ENCODE peak calls at places on chromosomes 11 and 22, in nine cellular contexts. One of them, this sample, is unnamed. For H3K27me3, the result is how much of the 10 kb centered on the place peaks cover.

GRCh38 chr22:44304354-44304753 is 8.4 kb downstream of the SHISAL1 start:
- DNase-seq in H9: no peak
- DNase-seq in tibial nerve: no peak
- DNase-seq in spleen: no peak
- DNase-seq in AG04450: no peak
- DNase-seq in adrenal gland: peak
- DNase-seq in CD4-positive, alpha-beta T cell: no peak
- DNase-seq in stomach: no peak
- DNase-seq in hepatocyte: no peak
- DNase-seq in this sample: no peak

GRCh38 chr11:1403721-1404460 is 14.2 kb downstream of the BRSK2 start:
- DNase-seq in tibial nerve: no peak
- DNase-seq in spleen: no peak
- DNase-seq in adrenal gland: no peak
- DNase-seq in CD4-positive, alpha-beta T cell: no peak
- DNase-seq in AG04450: no peak
- DNase-seq in H9: no peak
- DNase-seq in stomach: no peak
- DNase-seq in hepatocyte: no peak
- DNase-seq in this sample: no peak

GRCh38 chr11:16511109-16511806 is 154.9 kb upstream of the SOX6 start:
- DNase-seq in H9: no peak
- DNase-seq in CD4-positive, alpha-beta T cell: no peak
- DNase-seq in tibial nerve: no peak
- DNase-seq in adrenal gland: no peak
- DNase-seq in spleen: no peak
- DNase-seq in AG04450: peak
- DNase-seq in stomach: no peak
- DNase-seq in hepatocyte: peak
- DNase-seq in this sample: no peak

GRCh38 chr11:44623321-44623715 is 57.9 kb downstream of the CD82 start:
- DNase-seq in tibial nerve: no peak
- DNase-seq in spleen: peak
- DNase-seq in adrenal gland: no peak
- DNase-seq in hepatocyte: no peak
- DNase-seq in stomach: peak
- DNase-seq in AG04450: no peak
- DNase-seq in CD4-positive, alpha-beta T cell: no peak
- DNase-seq in H9: peak
- DNase-seq in this sample: peak

GRCh38 chr22:31676700-31677099 is 14.7 kb upstream of the PISD start:
- DNase-seq in CD4-positive, alpha-beta T cell: peak
- DNase-seq in tibial nerve: peak
- DNase-seq in hepatocyte: peak
- DNase-seq in stomach: peak
- DNase-seq in AG04450: peak
- DNase-seq in H9: peak
- DNase-seq in spleen: peak
- DNase-seq in adrenal gland: peak
- DNase-seq in this sample: peak

GRCh38 chr11:35714882-35715612 is 52.5 kb downstream of the TRIM44 start:
- DNase-seq in AG04450: no peak
- DNase-seq in hepatocyte: peak
- DNase-seq in H9: no peak
- DNase-seq in CD4-positive, alpha-beta T cell: no peak
- DNase-seq in spleen: no peak
- DNase-seq in adrenal gland: no peak
- DNase-seq in stomach: no peak
- DNase-seq in tibial nerve: no peak
- DNase-seq in this sample: no peak

GRCh38 chr11:47724041-47724729 is 9.0 kb upstream of the AGBL2 start:
- DNase-seq in AG04450: peak
- DNase-seq in stomach: no peak
- DNase-seq in CD4-positive, alpha-beta T cell: no peak
- DNase-seq in adrenal gland: peak
- DNase-seq in tibial nerve: no peak
- DNase-seq in H9: no peak
- DNase-seq in hepatocyte: peak
- DNase-seq in spleen: no peak
- DNase-seq in this sample: peak

GRCh38 chr11:33448461-33449130 is 191.4 kb downstream of the HIPK3 start:
- DNase-seq in CD4-positive, alpha-beta T cell: no peak
- DNase-seq in adrenal gland: no peak
- DNase-seq in H9: no peak
- DNase-seq in tibial nerve: no peak
- DNase-seq in hepatocyte: no peak
- DNase-seq in AG04450: no peak
- DNase-seq in stomach: no peak
- DNase-seq in spleen: no peak
- DNase-seq in this sample: no peak

GRCh38 chr22:46612904-46613605 is 7.1 kb upstream of the GRAMD4 start:
- DNase-seq in AG04450: no peak
- DNase-seq in spleen: peak
- DNase-seq in adrenal gland: peak
- DNase-seq in CD4-positive, alpha-beta T cell: no peak
- DNase-seq in hepatocyte: no peak
- DNase-seq in tibial nerve: no peak
- DNase-seq in stomach: no peak
- DNase-seq in H9: no peak
- DNase-seq in this sample: no peak

GRCh38 chr11:9219572-9219971 is 45.6 kb downstream of the DENND5A start:
- DNase-seq in tibial nerve: no peak
- DNase-seq in stomach: no peak
- DNase-seq in CD4-positive, alpha-beta T cell: no peak
- DNase-seq in spleen: no peak
- DNase-seq in H9: no peak
- DNase-seq in adrenal gland: no peak
- DNase-seq in AG04450: peak
- DNase-seq in hepatocyte: no peak
- DNase-seq in this sample: peak

GRCh38 chr11:29282088-29282487 is 734.7 kb downstream of the KCNA4 start:
- DNase-seq in adrenal gland: peak
- DNase-seq in AG04450: peak
- DNase-seq in H9: no peak
- DNase-seq in hepatocyte: peak
- DNase-seq in tibial nerve: no peak
- DNase-seq in CD4-positive, alpha-beta T cell: no peak
- DNase-seq in spleen: no peak
- DNase-seq in stomach: no peak
- DNase-seq in this sample: no peak

GRCh38 chr11:396948-397548 is 3.0 kb downstream of the PKP3 start:
- DNase-seq in hepatocyte: no peak
- DNase-seq in tibial nerve: no peak
- DNase-seq in AG04450: no peak
- DNase-seq in spleen: peak
- DNase-seq in stomach: no peak
- DNase-seq in CD4-positive, alpha-beta T cell: no peak
- DNase-seq in adrenal gland: peak
- DNase-seq in H9: no peak
- DNase-seq in this sample: no peak

GRCh38 chr11:41659990-41660389 is 200.5 kb upstream of the LRRC4C start:
- DNase-seq in spleen: no peak
- DNase-seq in AG04450: no peak
- DNase-seq in tibial nerve: no peak
- DNase-seq in adrenal gland: no peak
- DNase-seq in hepatocyte: no peak
- DNase-seq in CD4-positive, alpha-beta T cell: no peak
- DNase-seq in stomach: no peak
- DNase-seq in H9: no peak
- DNase-seq in this sample: no peak

GRCh38 chr11:79274636-79275315 is 166.1 kb downstream of the TENM4 start:
- DNase-seq in spleen: no peak
- DNase-seq in hepatocyte: no peak
- DNase-seq in tibial nerve: no peak
- DNase-seq in adrenal gland: no peak
- DNase-seq in stomach: no peak
- DNase-seq in AG04450: peak
- DNase-seq in H9: no peak
- DNase-seq in CD4-positive, alpha-beta T cell: no peak
- DNase-seq in this sample: no peak

GRCh38 chr11:108916290-108916689 is 251.4 kb downstream of the DDX10 start:
- DNase-seq in H9: no peak
- DNase-seq in spleen: no peak
- DNase-seq in stomach: no peak
- DNase-seq in adrenal gland: no peak
- DNase-seq in tibial nerve: no peak
- DNase-seq in hepatocyte: no peak
- DNase-seq in AG04450: no peak
- DNase-seq in CD4-positive, alpha-beta T cell: no peak
- DNase-seq in this sample: no peak

GRCh38 chr22:37255558-37256006 is 11.5 kb upstream of the RAC2 start:
- DNase-seq in spleen: no peak
- DNase-seq in tibial nerve: no peak
- DNase-seq in CD4-positive, alpha-beta T cell: no peak
- DNase-seq in stomach: no peak
- DNase-seq in AG04450: no peak
- DNase-seq in hepatocyte: no peak
- DNase-seq in H9: no peak
- DNase-seq in adrenal gland: no peak
- DNase-seq in this sample: no peak

GRCh38 chr22:37254206-37254866 is 10.3 kb upstream of the RAC2 start:
- DNase-seq in stomach: no peak
- DNase-seq in AG04450: peak
- DNase-seq in spleen: peak
- DNase-seq in CD4-positive, alpha-beta T cell: no peak
- DNase-seq in tibial nerve: no peak
- DNase-seq in adrenal gland: no peak
- DNase-seq in hepatocyte: no peak
- DNase-seq in H9: no peak
- DNase-seq in this sample: no peak

GRCh38 chr22:37256075-37256726 is 12.1 kb upstream of the RAC2 start:
- DNase-seq in AG04450: no peak
- DNase-seq in adrenal gland: no peak
- DNase-seq in spleen: peak
- DNase-seq in stomach: no peak
- DNase-seq in hepatocyte: no peak
- DNase-seq in tibial nerve: no peak
- DNase-seq in CD4-positive, alpha-beta T cell: no peak
- DNase-seq in H9: peak
- DNase-seq in this sample: no peak

GRCh38 chr22:37254867-37255233 is 10.8 kb upstream of the RAC2 start:
- DNase-seq in adrenal gland: no peak
- DNase-seq in spleen: no peak
- DNase-seq in AG04450: no peak
- DNase-seq in tibial nerve: no peak
- DNase-seq in H9: no peak
- DNase-seq in CD4-positive, alpha-beta T cell: no peak
- DNase-seq in stomach: no peak
- DNase-seq in hepatocyte: no peak
- DNase-seq in this sample: no peak

GRCh38 chr22:37253164-37253660 is 9.1 kb upstream of the RAC2 start:
- DNase-seq in tibial nerve: no peak
- DNase-seq in hepatocyte: no peak
- DNase-seq in spleen: no peak
- DNase-seq in AG04450: no peak
- DNase-seq in H9: no peak
- DNase-seq in stomach: no peak
- DNase-seq in adrenal gland: no peak
- DNase-seq in CD4-positive, alpha-beta T cell: no peak
- DNase-seq in this sample: no peak
- TF ChIP-seq CTCF in tibial nerve: no peak
- TF ChIP-seq CTCF in hepatocyte: no peak
- TF ChIP-seq CTCF in spleen: no peak
- TF ChIP-seq CTCF in AG04450: no peak
- TF ChIP-seq CTCF in H9: peak
- TF ChIP-seq CTCF in stomach: no peak
- TF ChIP-seq CTCF in adrenal gland: no peak
- TF ChIP-seq CTCF in CD4-positive, alpha-beta T cell: no peak
- TF ChIP-seq CTCF in this sample: no peak

GRCh38 chr11:115963170-115963569 is 459.0 kb upstream of the CADM1 start:
- DNase-seq in spleen: no peak
- DNase-seq in adrenal gland: no peak
- DNase-seq in AG04450: no peak
- DNase-seq in CD4-positive, alpha-beta T cell: no peak
- DNase-seq in tibial nerve: no peak
- DNase-seq in H9: no peak
- DNase-seq in stomach: no peak
- DNase-seq in hepatocyte: no peak
- DNase-seq in this sample: no peak
- H3K27me3 ChIP-seq in spleen: under half
- H3K27me3 ChIP-seq in adrenal gland: under half
- H3K27me3 ChIP-seq in AG04450: under half
- H3K27me3 ChIP-seq in CD4-positive, alpha-beta T cell: under half
- H3K27me3 ChIP-seq in tibial nerve: under half
- H3K27me3 ChIP-seq in H9: under half
- H3K27me3 ChIP-seq in stomach: under half
- H3K27me3 ChIP-seq in hepatocyte: under half
- H3K27me3 ChIP-seq in this sample: under half

GRCh38 chr22:48576333-48577013 is 1251.2 kb downstream of the BRD1 start:
- DNase-seq in CD4-positive, alpha-beta T cell: no peak
- DNase-seq in AG04450: no peak
- DNase-seq in adrenal gland: no peak
- DNase-seq in hepatocyte: peak
- DNase-seq in spleen: no peak
- DNase-seq in stomach: no peak
- DNase-seq in tibial nerve: no peak
- DNase-seq in H9: peak
- DNase-seq in this sample: no peak

GRCh38 chr22:48572951-48573350 is 1254.7 kb downstream of the BRD1 start:
- DNase-seq in adrenal gland: no peak
- DNase-seq in tibial nerve: no peak
- DNase-seq in stomach: no peak
- DNase-seq in H9: no peak
- DNase-seq in AG04450: no peak
- DNase-seq in CD4-positive, alpha-beta T cell: no peak
- DNase-seq in spleen: no peak
- DNase-seq in hepatocyte: no peak
- DNase-seq in this sample: no peak

GRCh38 chr22:48575567-48576332 is 1251.9 kb downstream of the BRD1 start:
- DNase-seq in spleen: no peak
- DNase-seq in H9: no peak
- DNase-seq in CD4-positive, alpha-beta T cell: no peak
- DNase-seq in tibial nerve: no peak
- DNase-seq in hepatocyte: peak
- DNase-seq in AG04450: no peak
- DNase-seq in adrenal gland: no peak
- DNase-seq in stomach: no peak
- DNase-seq in this sample: no peak

GRCh38 chr22:48573766-48574165 is 1253.9 kb downstream of the BRD1 start:
- DNase-seq in adrenal gland: no peak
- DNase-seq in hepatocyte: no peak
- DNase-seq in CD4-positive, alpha-beta T cell: no peak
- DNase-seq in tibial nerve: no peak
- DNase-seq in H9: no peak
- DNase-seq in stomach: no peak
- DNase-seq in AG04450: no peak
- DNase-seq in spleen: no peak
- DNase-seq in this sample: no peak

GRCh38 chr22:48574776-48575566 is 1252.7 kb downstream of the BRD1 start:
- DNase-seq in AG04450: no peak
- DNase-seq in tibial nerve: no peak
- DNase-seq in adrenal gland: no peak
- DNase-seq in spleen: no peak
- DNase-seq in CD4-positive, alpha-beta T cell: no peak
- DNase-seq in stomach: no peak
- DNase-seq in H9: peak
- DNase-seq in hepatocyte: peak
- DNase-seq in this sample: no peak
- TF ChIP-seq CTCF in AG04450: no peak
- TF ChIP-seq CTCF in tibial nerve: peak
- TF ChIP-seq CTCF in adrenal gland: no peak
- TF ChIP-seq CTCF in spleen: no peak
- TF ChIP-seq CTCF in CD4-positive, alpha-beta T cell: no peak
- TF ChIP-seq CTCF in stomach: no peak
- TF ChIP-seq CTCF in H9: peak
- TF ChIP-seq CTCF in hepatocyte: peak
- TF ChIP-seq CTCF in this sample: no peak

GRCh38 chr22:17370766-17371181 is 1.5 kb downstream of the CECR2 start:
- DNase-seq in spleen: no peak
- DNase-seq in adrenal gland: no peak
- DNase-seq in stomach: no peak
- DNase-seq in tibial nerve: no peak
- DNase-seq in hepatocyte: no peak
- DNase-seq in H9: no peak
- DNase-seq in CD4-positive, alpha-beta T cell: no peak
- DNase-seq in AG04450: no peak
- DNase-seq in this sample: no peak
- H3K27me3 ChIP-seq in spleen: half or more
- H3K27me3 ChIP-seq in adrenal gland: half or more
- H3K27me3 ChIP-seq in stomach: under half
- H3K27me3 ChIP-seq in tibial nerve: under half
- H3K27me3 ChIP-seq in hepatocyte: under half
- H3K27me3 ChIP-seq in H9: under half
- H3K27me3 ChIP-seq in CD4-positive, alpha-beta T cell: half or more
- H3K27me3 ChIP-seq in AG04450: under half
- H3K27me3 ChIP-seq in this sample: under half